ENCODE peak calls at places on chromosomes 4 and X, in four cellular contexts. W is caudate nucleus, D is mesenchymal stem cell, K is heart left ventricle. G is an unnamed sample.

GRCh38 chr4:17027495-17027894 is 129.1 kb upstream of the LDB2 start:
- DNase-seq in W (no peak), D (peak), K (no peak), G (peak)

GRCh38 chr4:128859887-128860774 is 50.6 kb downstream of the JADE1 start:
- DNase-seq in W (no peak), D (peak), K (no peak), G (no peak)

GRCh38 chr4:159188646-159189045 is 85.8 kb downstream of the RAPGEF2 start:
- DNase-seq in W (no peak), D (no peak), K (no peak), G (no peak)

GRCh38 chrX:18938710-18939109 is 45.2 kb downstream of the PHKA2 start:
- DNase-seq in W (no peak), D (no peak), K (no peak), G (no peak)

GRCh38 chrX:69759921-69760625 is 144.2 kb downstream of the EDA start:
- DNase-seq in W (no peak), D (no peak), K (no peak), G (no peak)

GRCh38 chr4:149441338-149441737 is 374.3 kb downstream of the IQCM start:
- DNase-seq in W (no peak), D (peak), K (no peak), G (peak)

GRCh38 chr4:162506253-162506652 is 342.5 kb upstream of the FSTL5 start:
- DNase-seq in W (no peak), D (peak), K (no peak), G (no peak)

GRCh38 chr4:150462743-150463142 is 119.2 kb upstream of the MAB21L2 start:
- DNase-seq in W (no peak), D (peak), K (no peak), G (no peak)

GRCh38 chrX:634306-634958 is 3.8 kb downstream of the SHOX start:
- DNase-seq in W (no peak), D (no peak), K (no peak), G (no peak)

GRCh38 chrX:29419774-29420553 is 795.4 kb upstream of the MAGEB2 start:
- DNase-seq in W (no peak), D (peak), K (no peak), G (no peak)

GRCh38 chr4:6855692-6856297 is 53.8 kb upstream of the TBC1D14 start:
- DNase-seq in W (no peak), D (peak), K (no peak), G (no peak)

GRCh38 chrX:130975947-130976346 is 72.9 kb upstream of the ENOX2 start:
- DNase-seq in W (no peak), D (peak), K (no peak), G (peak)

GRCh38 chr4:2798399-2799301 is 5.8 kb downstream of the SH3BP2 start:
- DNase-seq in W (no peak), D (peak), K (peak), G (no peak)

GRCh38 chr4:98720871-98721480 is 62.6 kb upstream of the TSPAN5 start:
- DNase-seq in W (no peak), D (no peak), K (no peak), G (peak)

GRCh38 chrX:136310411-136310810 is 9.6 kb downstream of the ADGRG4 start:
- DNase-seq in W (no peak), D (peak), K (no peak), G (no peak)

GRCh38 chr4:99061048-99061447 is 27.5 kb downstream of the ADH5 start:
- DNase-seq in W (no peak), D (no peak), K (no peak), G (no peak)

GRCh38 chrX:80648023-80648422 is 161.7 kb downstream of the BRWD3 start:
- DNase-seq in W (no peak), D (peak), K (no peak), G (no peak)

GRCh38 chr4:155339588-155339987 is 37.2 kb downstream of the MAP9 start:
- DNase-seq in W (no peak), D (no peak), K (no peak), G (no peak)

GRCh38 chr4:152278172-152278504 is 257.8 kb downstream of the FBXW7 start:
- DNase-seq in W (no peak), D (no peak), K (no peak), G (no peak)

GRCh38 chr4:141388483-141388882 is 167.8 kb downstream of the ZNF330 start:
- DNase-seq in W (no peak), D (peak), K (no peak), G (peak)

GRCh38 chrX:2629316-2630168 is 61.6 kb upstream of the CD99 start:
- DNase-seq in W (no peak), D (no peak), K (no peak), G (no peak)

GRCh38 chrX:133580630-133581029 is 165.3 kb upstream of the GPC4 start:
- DNase-seq in W (no peak), D (no peak), K (no peak), G (peak)

GRCh38 chrX:47697171-47697570 is 38.2 kb upstream of the UXT start:
- DNase-seq in W (no peak), D (no peak), K (no peak), G (peak)

GRCh38 chrX:13659057-13659456 is 6.1 kb downstream of the TCEANC start:
- DNase-seq in W (no peak), D (peak), K (no peak), G (peak)

GRCh38 chr4:40998680-40999358 is 215.5 kb downstream of the APBB2 start:
- DNase-seq in W (no peak), D (peak), K (no peak), G (peak)

GRCh38 chr4:88854481-88854880 is 156.9 kb upstream of the NAP1L5 start:
- DNase-seq in W (no peak), D (no peak), K (no peak), G (peak)

GRCh38 chr4:8507251-8507570 is 66.6 kb downstream of the TRMT44 start:
- DNase-seq in W (no peak), D (no peak), K (no peak), G (no peak)

GRCh38 chrX:41541381-41541780 is 94.2 kb downstream of the NYX start:
- DNase-seq in W (no peak), D (no peak), K (no peak), G (no peak)

GRCh38 chrX:71871367-71871766 is 39.3 kb upstream of the NHSL2 start:
- DNase-seq in W (no peak), D (no peak), K (no peak), G (peak)

GRCh38 chr4:125105561-125105960 is 209.2 kb upstream of the FAT4 start:
- DNase-seq in W (no peak), D (no peak), K (no peak), G (no peak)

GRCh38 chr4:88335092-88335665 is 43.5 kb upstream of the HERC6 start:
- DNase-seq in W (no peak), D (peak), K (no peak), G (no peak)

GRCh38 chr4:180028682-180029081 is 2214.5 kb upstream of the TENM3 start:
- DNase-seq in W (no peak), D (peak), K (no peak), G (no peak)

GRCh38 chr4:118400362-118400761 is 47.6 kb upstream of the PRSS12 start:
- DNase-seq in W (no peak), D (peak), K (no peak), G (no peak)

GRCh38 chr4:142721187-142721586 is 124.9 kb downstream of the INPP4B start:
- DNase-seq in W (no peak), D (no peak), K (no peak), G (peak)

GRCh38 chr4:70613182-70613892 is 15.2 kb upstream of the ENAM start:
- DNase-seq in W (no peak), D (no peak), K (no peak), G (no peak)

GRCh38 chr4:123986268-123986798 is 589.7 kb downstream of the SPRY1 start:
- DNase-seq in W (no peak), D (peak), K (no peak), G (peak)

GRCh38 chrX:101219116-101219839 is at the start of gene DRP2:
- DNase-seq in W (no peak), D (peak), K (no peak), G (peak)

GRCh38 chr4:87103086-87103485 is 117.3 kb downstream of the KLHL8 start:
- DNase-seq in W (no peak), D (no peak), K (no peak), G (no peak)

GRCh38 chr4:154503598-154503997 is 12.0 kb upstream of the DCHS2 start:
- DNase-seq in W (no peak), D (peak), K (no peak), G (peak)

GRCh38 chr4:169260217-169260866 is 10.4 kb downstream of the SH3RF1 start:
- DNase-seq in W (no peak), D (no peak), K (no peak), G (no peak)
- H3K27ac ChIP-seq in W (no peak), D (no peak), K (peak), G (no peak)

GRCh38 chr4:138696771-138697170 is 318.8 kb upstream of the NOCT start:
- DNase-seq in W (no peak), D (peak), K (no peak), G (no peak)
- H3K27ac ChIP-seq in W (no peak), D (no peak), K (no peak), G (no peak)

GRCh38 chrX:53383376-53384087 is 38.9 kb downstream of the SMC1A start:
- DNase-seq in W (no peak), D (no peak), K (no peak), G (peak)
- H3K27ac ChIP-seq in W (no peak), D (peak), K (no peak), G (no peak)

GRCh38 chr4:25662306-25662705 is 6.7 kb downstream of the SLC34A2 start:
- DNase-seq in W (no peak), D (no peak), K (no peak), G (no peak)
- H3K27ac ChIP-seq in W (no peak), D (no peak), K (no peak), G (no peak)

DNA sequence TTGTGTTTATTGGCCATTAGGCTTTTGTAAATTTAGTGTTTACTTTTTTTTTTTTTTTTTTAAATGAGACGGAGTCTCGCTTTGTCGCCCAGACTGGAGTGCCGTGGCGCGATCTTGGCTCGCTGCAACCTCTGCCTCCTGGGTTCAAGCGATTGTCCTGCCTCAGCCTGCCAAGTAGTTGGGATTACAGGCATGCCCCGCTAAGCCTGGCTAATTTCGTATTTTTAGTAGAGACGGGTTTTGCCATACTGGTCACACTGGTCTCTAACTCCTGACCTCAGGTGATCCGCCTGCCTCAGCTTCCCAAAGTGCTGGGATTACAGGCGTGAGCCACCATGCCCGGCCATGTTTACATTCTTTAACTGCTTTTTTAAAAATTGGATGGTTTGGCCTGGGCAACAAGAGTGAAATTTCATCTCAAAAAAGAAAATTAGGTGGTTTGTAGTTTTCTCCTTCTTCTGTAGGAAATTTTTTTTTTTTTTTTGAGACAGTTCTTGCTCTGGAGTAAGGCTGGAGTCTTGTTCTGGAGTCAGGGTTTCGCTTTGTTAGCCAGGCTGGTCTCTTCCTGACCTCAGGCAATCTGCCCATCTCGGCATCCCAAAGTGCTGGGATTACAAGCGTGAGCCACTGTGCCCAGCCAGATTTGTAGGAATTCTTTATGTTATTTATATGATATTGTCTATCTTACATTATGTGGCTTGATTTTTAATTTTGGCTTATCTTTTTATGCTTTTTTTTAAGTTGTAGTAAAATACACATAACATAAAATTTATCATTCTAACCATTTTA is 15.1 kb downstream of the UBE2K start:
- DNase-seq in W (no peak), D (no peak), K (no peak), G (no peak)
- H3K27ac ChIP-seq in W (no peak), D (no peak), K (no peak), G (no peak)

DNA sequence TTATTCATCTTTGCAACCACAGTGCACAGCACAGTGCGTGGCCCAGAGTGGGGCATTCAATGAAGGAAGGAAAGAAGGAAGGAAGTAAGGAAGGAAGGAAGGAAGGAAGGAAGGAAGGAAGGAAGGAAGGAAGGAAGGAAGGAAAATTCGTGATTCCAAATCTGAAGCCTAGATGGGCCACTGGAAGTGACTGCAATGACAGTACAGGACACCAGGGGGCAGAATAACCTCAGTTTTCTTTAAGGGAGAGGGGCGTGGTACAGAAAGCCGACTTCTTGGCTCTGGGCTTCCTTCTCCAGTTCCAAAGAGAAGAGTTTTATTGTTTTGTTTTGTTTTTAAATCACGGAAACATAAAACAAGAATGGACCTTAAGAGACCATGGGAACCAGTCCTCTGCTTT is 47.8 kb downstream of the APLN start:
- DNase-seq in W (no peak), D (peak), K (no peak), G (no peak)
- H3K27ac ChIP-seq in W (no peak), D (no peak), K (peak), G (no peak)

DNA sequence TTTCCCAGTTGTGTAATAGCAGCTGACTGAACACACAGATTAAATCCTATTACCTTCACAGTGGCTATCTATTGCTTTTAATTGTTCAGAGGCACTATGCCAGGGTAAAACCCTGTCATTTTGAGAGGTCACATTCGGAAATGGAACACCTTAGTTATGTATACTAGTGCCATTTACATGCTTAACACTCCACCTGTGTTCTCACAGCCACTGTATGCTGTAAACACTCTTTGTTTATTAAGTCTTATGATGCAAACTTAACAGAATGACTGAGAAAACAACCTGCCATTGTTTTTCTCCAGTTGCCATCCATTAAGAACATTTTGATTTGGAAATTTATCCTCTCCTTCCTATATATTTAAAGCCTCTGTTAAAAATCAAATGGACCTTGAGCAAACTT is 70.4 kb downstream of the HPGD start:
- DNase-seq in W (no peak), D (no peak), K (no peak), G (no peak)
- H3K27ac ChIP-seq in W (no peak), D (no peak), K (no peak), G (no peak)

DNA sequence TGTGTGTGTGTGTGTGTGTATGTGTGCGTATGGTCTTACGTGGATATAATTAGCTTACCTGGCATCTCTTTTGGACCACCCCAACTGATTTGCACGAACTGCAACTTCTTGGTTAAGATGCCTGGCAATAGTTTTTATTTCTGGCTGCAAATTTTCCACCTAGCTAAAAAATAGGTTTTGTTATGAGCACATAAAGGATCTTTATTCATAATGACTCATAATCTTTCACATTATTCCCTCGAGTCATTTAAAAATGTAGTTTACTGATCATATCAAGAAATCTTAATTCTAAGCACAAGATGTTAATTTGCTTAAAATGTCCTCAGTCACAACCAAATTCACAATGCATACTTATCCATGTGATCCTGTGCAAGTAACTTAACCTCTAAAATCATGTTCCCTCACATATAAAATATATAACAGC is 1.5 kb downstream of the COX18 start:
- DNase-seq in W (no peak), D (no peak), K (no peak), G (no peak)
- H3K27ac ChIP-seq in W (peak), D (peak), K (peak), G (peak)

GRCh38 chr4:138114434-138114833 is 127.7 kb downstream of the SLC7A11 start:
- DNase-seq in W (no peak), D (peak), K (no peak), G (no peak)
- H3K27ac ChIP-seq in W (no peak), D (no peak), K (no peak), G (no peak)

G was measured in foreskin keratinocyte.